ENCODE peak calls at places on chromosomes 13 and 19, in ten cellular contexts. One of them, this sample, is unnamed.

GRCh38 chr19:35983177-35983576 is 11.8 kb upstream of the SDHAF1 start:
- DNase-seq in NCI-H1694 treated with DMSO at 0.1 percent for 48 hours: no peak
- DNase-seq in heart right ventricle: no peak
- DNase-seq in ovary: no peak
- DNase-seq in activated CD4-positive, alpha-beta memory T cell treated with anti-CD3 and anti-CD28 coated beads, Interleukin-2, amount 10 ng/mL, durations not matched to agents 7 days and 5 days: no peak
- DNase-seq in NAMALWA: no peak
- DNase-seq in progenitor cell of endocrine pancreas: no peak
- DNase-seq in KG1: no peak
- DNase-seq in transverse colon: no peak
- DNase-seq in cardiac muscle cell: no peak
- DNase-seq in this sample: no peak

GRCh38 chr13:66102864-66103263 is 1127.3 kb downstream of the PCDH9 start:
- DNase-seq in KG1: no peak
- DNase-seq in ovary: no peak
- DNase-seq in cardiac muscle cell: no peak
- DNase-seq in transverse colon: no peak
- DNase-seq in NCI-H1694 treated with DMSO at 0.1 percent for 48 hours: no peak
- DNase-seq in progenitor cell of endocrine pancreas: no peak
- DNase-seq in heart right ventricle: no peak
- DNase-seq in NAMALWA: no peak
- DNase-seq in activated CD4-positive, alpha-beta memory T cell treated with anti-CD3 and anti-CD28 coated beads, Interleukin-2, amount 10 ng/mL, durations not matched to agents 7 days and 5 days: no peak
- DNase-seq in this sample: no peak

GRCh38 chr19:6572217-6572616 is 18.7 kb downstream of the CD70 start:
- DNase-seq in cardiac muscle cell: no peak
- DNase-seq in heart right ventricle: peak; percentile 17
- DNase-seq in progenitor cell of endocrine pancreas: no peak
- DNase-seq in transverse colon: peak; percentile 32
- DNase-seq in ovary: no peak
- DNase-seq in NAMALWA: no peak
- DNase-seq in NCI-H1694 treated with DMSO at 0.1 percent for 48 hours: no peak
- DNase-seq in activated CD4-positive, alpha-beta memory T cell treated with anti-CD3 and anti-CD28 coated beads, Interleukin-2, amount 10 ng/mL, durations not matched to agents 7 days and 5 days: no peak
- DNase-seq in KG1: no peak
- DNase-seq in this sample: peak; percentile 33

GRCh38 chr13:105432408-105432807 is 1103.1 kb downstream of the EFNB2 start:
- DNase-seq in transverse colon: no peak
- DNase-seq in NAMALWA: no peak
- DNase-seq in KG1: no peak
- DNase-seq in cardiac muscle cell: no peak
- DNase-seq in ovary: no peak
- DNase-seq in activated CD4-positive, alpha-beta memory T cell treated with anti-CD3 and anti-CD28 coated beads, Interleukin-2, amount 10 ng/mL, durations not matched to agents 7 days and 5 days: no peak
- DNase-seq in progenitor cell of endocrine pancreas: no peak
- DNase-seq in heart right ventricle: no peak
- DNase-seq in NCI-H1694 treated with DMSO at 0.1 percent for 48 hours: no peak
- DNase-seq in this sample: no peak

GRCh38 chr19:39842693-39843435 is 3.3 kb downstream of the FBL start:
- DNase-seq in NCI-H1694 treated with DMSO at 0.1 percent for 48 hours: no peak
- DNase-seq in transverse colon: no peak
- DNase-seq in heart right ventricle: no peak
- DNase-seq in ovary: no peak
- DNase-seq in KG1: no peak
- DNase-seq in progenitor cell of endocrine pancreas: no peak
- DNase-seq in activated CD4-positive, alpha-beta memory T cell treated with anti-CD3 and anti-CD28 coated beads, Interleukin-2, amount 10 ng/mL, durations not matched to agents 7 days and 5 days: no peak
- DNase-seq in NAMALWA: no peak
- DNase-seq in cardiac muscle cell: no peak
- DNase-seq in this sample: no peak

GRCh38 chr19:29694669-29695627 is 20.1 kb downstream of the C19orf12 start:
- DNase-seq in progenitor cell of endocrine pancreas: peak; percentile 68
- DNase-seq in ovary: peak; percentile 82
- DNase-seq in NAMALWA: peak; percentile 74
- DNase-seq in NCI-H1694 treated with DMSO at 0.1 percent for 48 hours: peak; percentile 86
- DNase-seq in heart right ventricle: peak; percentile 85
- DNase-seq in activated CD4-positive, alpha-beta memory T cell treated with anti-CD3 and anti-CD28 coated beads, Interleukin-2, amount 10 ng/mL, durations not matched to agents 7 days and 5 days: peak; percentile 85
- DNase-seq in cardiac muscle cell: peak; percentile 83
- DNase-seq in KG1: no peak
- DNase-seq in transverse colon: peak; percentile 85
- DNase-seq in this sample: peak; percentile 87

GRCh38 chr13:112790735-112791641 is 101.2 kb downstream of the ATP11A start:
- DNase-seq in NAMALWA: no peak
- DNase-seq in activated CD4-positive, alpha-beta memory T cell treated with anti-CD3 and anti-CD28 coated beads, Interleukin-2, amount 10 ng/mL, durations not matched to agents 7 days and 5 days: no peak
- DNase-seq in cardiac muscle cell: no peak
- DNase-seq in transverse colon: no peak
- DNase-seq in progenitor cell of endocrine pancreas: no peak
- DNase-seq in ovary: no peak
- DNase-seq in heart right ventricle: no peak
- DNase-seq in NCI-H1694 treated with DMSO at 0.1 percent for 48 hours: no peak
- DNase-seq in KG1: no peak
- DNase-seq in this sample: no peak

GRCh38 chr19:5020368-5020767 is 51.5 kb downstream of the KDM4B start:
- DNase-seq in progenitor cell of endocrine pancreas: no peak
- DNase-seq in activated CD4-positive, alpha-beta memory T cell treated with anti-CD3 and anti-CD28 coated beads, Interleukin-2, amount 10 ng/mL, durations not matched to agents 7 days and 5 days: no peak
- DNase-seq in NCI-H1694 treated with DMSO at 0.1 percent for 48 hours: no peak
- DNase-seq in transverse colon: no peak
- DNase-seq in heart right ventricle: no peak
- DNase-seq in cardiac muscle cell: no peak
- DNase-seq in KG1: no peak
- DNase-seq in ovary: no peak
- DNase-seq in NAMALWA: no peak
- DNase-seq in this sample: no peak

GRCh38 chr13:53090507-53090906 is 61.9 kb downstream of the OLFM4 start:
- DNase-seq in cardiac muscle cell: peak; percentile 36
- DNase-seq in KG1: no peak
- DNase-seq in heart right ventricle: no peak
- DNase-seq in NAMALWA: no peak
- DNase-seq in transverse colon: no peak
- DNase-seq in activated CD4-positive, alpha-beta memory T cell treated with anti-CD3 and anti-CD28 coated beads, Interleukin-2, amount 10 ng/mL, durations not matched to agents 7 days and 5 days: no peak
- DNase-seq in ovary: no peak
- DNase-seq in NCI-H1694 treated with DMSO at 0.1 percent for 48 hours: no peak
- DNase-seq in progenitor cell of endocrine pancreas: no peak
- DNase-seq in this sample: no peak

GRCh38 chr19:36837902-36838783 is at the start of gene ZNF790:
- DNase-seq in cardiac muscle cell: peak; percentile 95
- DNase-seq in activated CD4-positive, alpha-beta memory T cell treated with anti-CD3 and anti-CD28 coated beads, Interleukin-2, amount 10 ng/mL, durations not matched to agents 7 days and 5 days: peak; percentile 87
- DNase-seq in transverse colon: peak; percentile 88
- DNase-seq in heart right ventricle: peak; percentile 85
- DNase-seq in NCI-H1694 treated with DMSO at 0.1 percent for 48 hours: no peak
- DNase-seq in KG1: peak; percentile 82
- DNase-seq in progenitor cell of endocrine pancreas: peak; percentile 75
- DNase-seq in NAMALWA: peak; percentile 52
- DNase-seq in ovary: peak; percentile 89
- DNase-seq in this sample: peak; percentile 88

GRCh38 chr13:30403491-30403890 is 18.8 kb upstream of the UBE2L5 start:
- DNase-seq in cardiac muscle cell: no peak
- DNase-seq in heart right ventricle: no peak
- DNase-seq in ovary: no peak
- DNase-seq in KG1: no peak
- DNase-seq in activated CD4-positive, alpha-beta memory T cell treated with anti-CD3 and anti-CD28 coated beads, Interleukin-2, amount 10 ng/mL, durations not matched to agents 7 days and 5 days: no peak
- DNase-seq in NAMALWA: no peak
- DNase-seq in transverse colon: no peak
- DNase-seq in progenitor cell of endocrine pancreas: no peak
- DNase-seq in NCI-H1694 treated with DMSO at 0.1 percent for 48 hours: no peak
- DNase-seq in this sample: no peak

GRCh38 chr19:1953441-1954094 is 12.6 kb downstream of the CSNK1G2 start:
- DNase-seq in progenitor cell of endocrine pancreas: no peak
- DNase-seq in NAMALWA: no peak
- DNase-seq in cardiac muscle cell: no peak
- DNase-seq in ovary: no peak
- DNase-seq in activated CD4-positive, alpha-beta memory T cell treated with anti-CD3 and anti-CD28 coated beads, Interleukin-2, amount 10 ng/mL, durations not matched to agents 7 days and 5 days: no peak
- DNase-seq in KG1: no peak
- DNase-seq in transverse colon: no peak
- DNase-seq in NCI-H1694 treated with DMSO at 0.1 percent for 48 hours: no peak
- DNase-seq in heart right ventricle: no peak
- DNase-seq in this sample: no peak

GRCh38 chr19:31356587-31357314 is 7.5 kb upstream of the TSHZ3 start:
- DNase-seq in transverse colon: peak; percentile 24
- DNase-seq in KG1: no peak
- DNase-seq in ovary: no peak
- DNase-seq in progenitor cell of endocrine pancreas: no peak
- DNase-seq in heart right ventricle: peak; percentile 51
- DNase-seq in cardiac muscle cell: peak; percentile 54
- DNase-seq in NAMALWA: no peak
- DNase-seq in NCI-H1694 treated with DMSO at 0.1 percent for 48 hours: no peak
- DNase-seq in activated CD4-positive, alpha-beta memory T cell treated with anti-CD3 and anti-CD28 coated beads, Interleukin-2, amount 10 ng/mL, durations not matched to agents 7 days and 5 days: peak; percentile 62
- DNase-seq in this sample: no peak

GRCh38 chr13:67230774-67231480 is 791 bp upstream of the PCDH9 start:
- DNase-seq in NCI-H1694 treated with DMSO at 0.1 percent for 48 hours: peak; percentile 69
- DNase-seq in NAMALWA: peak; percentile 66
- DNase-seq in cardiac muscle cell: peak; percentile 88
- DNase-seq in ovary: peak; percentile 72
- DNase-seq in progenitor cell of endocrine pancreas: peak; percentile 39
- DNase-seq in KG1: peak; percentile 55
- DNase-seq in activated CD4-positive, alpha-beta memory T cell treated with anti-CD3 and anti-CD28 coated beads, Interleukin-2, amount 10 ng/mL, durations not matched to agents 7 days and 5 days: peak; percentile 20
- DNase-seq in heart right ventricle: peak; percentile 61
- DNase-seq in transverse colon: peak; percentile 39
- DNase-seq in this sample: peak; percentile 55

GRCh38 chr19:1401138-1401888 is at the start of gene GAMT:
- DNase-seq in NCI-H1694 treated with DMSO at 0.1 percent for 48 hours: peak; percentile 9
- DNase-seq in cardiac muscle cell: peak; percentile 75
- DNase-seq in KG1: peak; percentile 43
- DNase-seq in heart right ventricle: peak; percentile 68
- DNase-seq in transverse colon: peak; percentile 52
- DNase-seq in progenitor cell of endocrine pancreas: peak; percentile 44
- DNase-seq in ovary: peak; percentile 76
- DNase-seq in NAMALWA: peak; percentile 70
- DNase-seq in activated CD4-positive, alpha-beta memory T cell treated with anti-CD3 and anti-CD28 coated beads, Interleukin-2, amount 10 ng/mL, durations not matched to agents 7 days and 5 days: peak; percentile 63
- DNase-seq in this sample: no peak

GRCh38 chr13:48770372-48770771 is 116.6 kb downstream of the CYSLTR2 start:
- DNase-seq in NCI-H1694 treated with DMSO at 0.1 percent for 48 hours: no peak
- DNase-seq in heart right ventricle: no peak
- DNase-seq in transverse colon: no peak
- DNase-seq in ovary: no peak
- DNase-seq in cardiac muscle cell: no peak
- DNase-seq in progenitor cell of endocrine pancreas: no peak
- DNase-seq in KG1: no peak
- DNase-seq in NAMALWA: no peak
- DNase-seq in activated CD4-positive, alpha-beta memory T cell treated with anti-CD3 and anti-CD28 coated beads, Interleukin-2, amount 10 ng/mL, durations not matched to agents 7 days and 5 days: no peak
- DNase-seq in this sample: no peak